ENCODE peak calls at places on chromosomes 6 and 20, in five cellular contexts. K, X, N, Y and O are unnamed samples.

GRCh38 chr6:170265655-170266054 is 25.2 kb downstream of the DLL1 start:
- DNase-seq in K (peak), X (no peak), N (no peak), Y (peak), O (peak)

GRCh38 chr6:126086560-126086959 is 100.2 kb downstream of the TRMT11 start:
- DNase-seq in K (no peak), X (no peak), N (no peak), Y (no peak), O (no peak)

GRCh38 chr6:135722679-135723078 is 128.8 kb upstream of the PDE7B start:
- DNase-seq in K (no peak), X (no peak), N (no peak), Y (no peak), O (peak)

GRCh38 chr6:1766663-1767062 is 156.9 kb downstream of the FOXC1 start:
- DNase-seq in K (peak), X (no peak), N (peak), Y (no peak), O (peak)

GRCh38 chr6:108862479-108863191 is 14.4 kb downstream of the ARMC2 start:
- DNase-seq in K (peak), X (no peak), N (no peak), Y (no peak), O (no peak)

GRCh38 chr6:131053546-131054240 is 9.4 kb downstream of the EPB41L2 start:
- DNase-seq in K (no peak), X (no peak), N (no peak), Y (no peak), O (no peak)

GRCh38 chr20:58930496-58930895 is 50.6 kb upstream of the NELFCD start:
- DNase-seq in K (no peak), X (no peak), N (no peak), Y (no peak), O (no peak)

GRCh38 chr6:68876792-68877493 is 241.9 kb downstream of the ADGRB3 start:
- DNase-seq in K (no peak), X (no peak), N (no peak), Y (no peak), O (no peak)

GRCh38 chr6:121647905-121648304 is 212.5 kb downstream of the GJA1 start:
- DNase-seq in K (no peak), X (no peak), N (no peak), Y (no peak), O (no peak)

GRCh38 chr6:157219201-157220200 is 103.8 kb downstream of the TMEM242 start:
- DNase-seq in K (no peak), X (no peak), N (peak), Y (peak), O (no peak)

GRCh38 chr6:14682821-14683220 is 563.0 kb upstream of the JARID2 start:
- DNase-seq in K (no peak), X (no peak), N (no peak), Y (no peak), O (no peak)

GRCh38 chr6:13814938-13815575 is 700 bp upstream of the MCUR1 start:
- DNase-seq in K (no peak), X (no peak), N (no peak), Y (no peak), O (no peak)

GRCh38 chr20:63933646-63934045 is 22.6 kb downstream of the UCKL1 start:
- DNase-seq in K (no peak), X (no peak), N (peak), Y (no peak), O (no peak)
- TF ChIP-seq CTCF in K (no peak), X (no peak), N (no peak), Y (no peak), O (no peak)

GRCh38 chr6:151589667-151590066 is 95.8 kb downstream of the CCDC170 start:
- DNase-seq in K (no peak), X (no peak), N (no peak), Y (no peak), O (no peak)
- TF ChIP-seq CTCF in K (no peak), X (no peak), N (no peak), Y (no peak), O (no peak)

DNA sequence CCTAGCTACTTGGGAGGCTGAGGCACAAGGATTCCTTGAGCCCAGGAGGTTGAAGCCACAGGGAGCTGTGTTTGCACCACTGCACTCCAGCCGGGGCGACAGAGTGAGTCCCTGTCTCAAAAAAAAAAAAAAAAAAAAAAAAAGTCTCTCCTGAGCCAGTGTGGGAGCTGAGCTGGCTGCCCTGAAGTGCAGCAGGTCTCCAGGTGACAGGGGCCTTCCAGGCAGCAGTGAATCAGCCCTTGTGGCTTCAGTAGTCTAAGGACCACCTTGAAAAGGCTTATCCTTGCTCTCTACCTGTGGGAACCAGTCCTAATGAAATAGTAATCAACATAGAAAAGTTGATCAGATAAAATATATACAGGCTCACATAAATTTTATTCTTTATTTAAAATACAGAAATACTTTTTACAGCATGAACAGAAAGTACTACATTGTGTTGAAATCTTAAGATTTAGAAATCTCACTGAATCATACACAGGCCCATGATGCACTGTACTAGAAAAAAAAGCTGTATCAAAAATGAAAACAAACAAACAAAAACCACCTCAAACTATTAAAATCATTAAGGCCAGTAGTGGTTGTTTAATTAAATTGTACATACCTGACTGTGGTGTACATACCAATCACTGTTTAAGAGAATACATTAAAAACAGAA is 128.9 kb downstream of the SCML4 start:
- DNase-seq in K (no peak), X (no peak), N (no peak), Y (no peak), O (no peak)
- TF ChIP-seq CTCF in K (no peak), X (no peak), N (no peak), Y (no peak), O (no peak)

GRCh38 chr6:36426622-36427021 is 16.0 kb downstream of the PXT1 start:
- DNase-seq in K (no peak), X (no peak), N (no peak), Y (no peak), O (no peak)

GRCh38 chr6:36427781-36428345 is 14.8 kb downstream of the PXT1 start:
- DNase-seq in K (no peak), X (no peak), N (no peak), Y (no peak), O (no peak)

GRCh38 chr6:36430351-36430750 is 12.3 kb downstream of the PXT1 start:
- DNase-seq in K (no peak), X (no peak), N (no peak), Y (no peak), O (no peak)

GRCh38 chr6:36431197-36431596 is 11.5 kb downstream of the PXT1 start:
- DNase-seq in K (no peak), X (no peak), N (no peak), Y (no peak), O (no peak)

DNA sequence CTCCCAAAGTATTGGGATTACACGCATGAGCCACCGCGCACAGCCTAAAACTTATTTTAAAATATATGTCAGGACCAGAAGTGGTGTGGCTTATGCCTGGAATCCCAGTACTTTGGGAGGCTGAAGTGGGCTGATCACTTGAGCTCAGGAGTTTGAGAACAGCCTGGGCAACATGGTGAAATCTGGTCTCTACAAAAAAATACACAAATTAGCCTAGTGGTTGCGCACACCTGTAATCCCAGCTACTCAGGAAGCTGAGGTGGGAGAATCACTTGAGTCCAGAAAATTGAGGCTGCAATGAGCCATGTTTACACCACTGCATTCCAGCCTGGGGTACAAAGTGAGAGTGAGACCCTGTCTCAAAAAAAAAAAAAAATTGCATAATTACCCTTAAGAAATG is 13.7 kb downstream of the PXT1 start:
- DNase-seq in K (no peak), X (no peak), N (no peak), Y (no peak), O (no peak)
- TF ChIP-seq CTCF in K (no peak), X (no peak), N (peak), Y (no peak), O (no peak)

GRCh38 chr6:163930012-163930411 is 515.5 kb downstream of the QKI start:
- DNase-seq in K (no peak), X (no peak), N (no peak), Y (no peak), O (no peak)

GRCh38 chr6:163929538-163929937 is 515.0 kb downstream of the QKI start:
- DNase-seq in K (no peak), X (no peak), N (no peak), Y (no peak), O (no peak)

GRCh38 chr6:163940705-163941470 is 526.4 kb downstream of the QKI start:
- DNase-seq in K (no peak), X (no peak), N (no peak), Y (no peak), O (no peak)

GRCh38 chr6:163937071-163937470 is 522.6 kb downstream of the QKI start:
- DNase-seq in K (no peak), X (no peak), N (no peak), Y (no peak), O (no peak)

DNA sequence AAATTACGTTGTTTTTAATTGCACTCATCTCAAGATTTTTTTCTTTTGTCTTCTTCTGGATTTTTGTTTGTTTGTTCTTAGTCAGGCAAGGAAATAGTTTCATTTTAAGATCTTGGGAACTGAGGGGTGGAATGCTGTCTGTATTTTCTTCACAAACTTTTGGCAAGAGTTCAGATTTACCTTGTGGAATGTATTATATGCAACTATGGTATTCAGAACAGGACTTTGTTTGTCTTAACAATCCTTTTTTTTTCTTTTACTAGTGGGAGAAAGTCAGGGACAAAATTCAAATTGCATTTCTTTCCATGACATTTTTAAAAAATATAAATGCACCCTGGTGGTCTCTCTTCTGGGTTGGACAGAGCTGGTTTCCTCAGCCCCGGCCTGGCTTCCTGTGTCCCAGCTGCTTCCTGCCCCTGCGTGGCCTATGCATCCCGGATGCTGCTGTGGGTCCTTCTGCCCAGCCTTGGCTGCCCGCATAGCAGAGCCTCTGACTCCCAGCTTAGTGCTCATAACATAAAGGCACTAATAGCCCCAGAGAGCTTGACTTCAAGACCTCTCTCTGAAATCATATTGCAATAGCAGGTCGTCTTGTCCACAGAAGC is 520.7 kb downstream of the QKI start:
- DNase-seq in K (no peak), X (no peak), N (no peak), Y (no peak), O (no peak)
- TF ChIP-seq CTCF in K (no peak), X (no peak), N (no peak), Y (no peak), O (no peak)

GRCh38 chr20:22308934-22309333 is 275.4 kb downstream of the FOXA2 start:
- DNase-seq in K (no peak), X (no peak), N (no peak), Y (no peak), O (no peak)

GRCh38 chr20:22315771-22316170 is 268.6 kb downstream of the FOXA2 start:
- DNase-seq in K (no peak), X (no peak), N (no peak), Y (no peak), O (no peak)

GRCh38 chr20:22312744-22313346 is 271.5 kb downstream of the FOXA2 start:
- DNase-seq in K (no peak), X (no peak), N (no peak), Y (peak), O (peak)
- TF ChIP-seq CTCF in K (peak), X (no peak), N (peak), Y (peak), O (no peak)

GRCh38 chr6:142746524-142746923 is 198.5 kb downstream of the HIVEP2 start:
- DNase-seq in K (no peak), X (no peak), N (no peak), Y (no peak), O (no peak)
- TF ChIP-seq CTCF in K (peak), X (no peak), N (no peak), Y (peak), O (no peak)

GRCh38 chr6:41561931-41562632 is 15.9 kb downstream of the FOXP4 start:
- DNase-seq in K (no peak), X (no peak), N (no peak), Y (no peak), O (no peak)

GRCh38 chr6:41562633-41562975 is 16.4 kb downstream of the FOXP4 start:
- DNase-seq in K (no peak), X (no peak), N (no peak), Y (no peak), O (no peak)

GRCh38 chr6:41564448-41565142 is 18.4 kb downstream of the FOXP4 start:
- DNase-seq in K (no peak), X (no peak), N (no peak), Y (no peak), O (no peak)

GRCh38 chr6:41561386-41561785 is 15.2 kb downstream of the FOXP4 start:
- DNase-seq in K (no peak), X (no peak), N (no peak), Y (no peak), O (no peak)

GRCh38 chr6:41563060-41563776 is 17.0 kb downstream of the FOXP4 start:
- DNase-seq in K (no peak), X (no peak), N (no peak), Y (no peak), O (no peak)
- TF ChIP-seq CTCF in K (no peak), X (no peak), N (no peak), Y (no peak), O (no peak)

GRCh38 chr20:13322198-13322597 is 101.1 kb downstream of the ISM1 start:
- DNase-seq in K (no peak), X (no peak), N (no peak), Y (no peak), O (no peak)

GRCh38 chr20:13322621-13323020 is 101.5 kb downstream of the ISM1 start:
- DNase-seq in K (no peak), X (no peak), N (no peak), Y (no peak), O (no peak)

GRCh38 chr20:13325796-13326340 is 104.8 kb downstream of the ISM1 start:
- DNase-seq in K (no peak), X (no peak), N (no peak), Y (no peak), O (no peak)

GRCh38 chr20:13321416-13321815 is 100.3 kb downstream of the ISM1 start:
- DNase-seq in K (no peak), X (no peak), N (no peak), Y (no peak), O (no peak)

DNA sequence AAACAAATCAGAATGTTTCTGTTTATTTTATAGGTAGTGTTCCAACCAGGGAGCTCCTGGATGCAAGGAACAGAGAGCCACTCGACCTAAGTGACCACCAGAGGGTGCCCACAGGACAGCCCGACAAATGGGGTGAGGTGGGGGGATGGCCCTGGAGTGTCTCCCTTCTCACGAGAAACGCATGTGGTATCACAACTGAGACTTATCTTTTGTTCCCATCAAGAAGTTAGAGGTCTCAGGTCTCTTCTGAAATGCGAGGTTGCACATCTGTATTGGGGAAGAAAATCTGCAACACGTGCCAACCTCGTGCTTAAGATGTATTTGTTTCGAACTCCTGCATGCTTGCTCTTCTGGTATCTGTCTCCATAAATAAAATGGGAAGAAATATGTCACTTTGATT is 104.0 kb downstream of the ISM1 start:
- DNase-seq in K (no peak), X (no peak), N (no peak), Y (no peak), O (peak)
- TF ChIP-seq CTCF in K (peak), X (no peak), N (no peak), Y (no peak), O (peak)